ENCODE peak calls at places on chromosomes 5 and 9, in nine cellular contexts. One of them, this sample, is unnamed.

GRCh38 chr9:13268469-13268868 is 11.0 kb downstream of the MPDZ start:
- DNase-seq in AG20443: no peak
- DNase-seq in C1 segment of cervical spinal cord: no peak
- DNase-seq in mesothelial cell of epicardium: no peak
- DNase-seq in T-helper 1 cell: no peak
- DNase-seq in iris pigment epithelial cell: peak
- DNase-seq in AML-193: no peak
- DNase-seq in mesendoderm: peak
- DNase-seq in COR-L47: no peak
- DNase-seq in this sample: no peak

GRCh38 chr9:76558465-76558864 is 99.5 kb downstream of the GCNT1 start:
- DNase-seq in C1 segment of cervical spinal cord: no peak
- DNase-seq in mesothelial cell of epicardium: no peak
- DNase-seq in iris pigment epithelial cell: peak
- DNase-seq in AML-193: no peak
- DNase-seq in T-helper 1 cell: no peak
- DNase-seq in mesendoderm: no peak
- DNase-seq in AG20443: no peak
- DNase-seq in COR-L47: no peak
- DNase-seq in this sample: no peak

GRCh38 chr5:61618577-61618976 is 286.5 kb downstream of the ZSWIM6 start:
- DNase-seq in AML-193: no peak
- DNase-seq in C1 segment of cervical spinal cord: no peak
- DNase-seq in AG20443: no peak
- DNase-seq in T-helper 1 cell: no peak
- DNase-seq in mesendoderm: no peak
- DNase-seq in iris pigment epithelial cell: no peak
- DNase-seq in COR-L47: no peak
- DNase-seq in mesothelial cell of epicardium: no peak
- DNase-seq in this sample: no peak

GRCh38 chr5:11791777-11792176 is 112.5 kb downstream of the CTNND2 start:
- DNase-seq in mesendoderm: peak
- DNase-seq in COR-L47: no peak
- DNase-seq in C1 segment of cervical spinal cord: no peak
- DNase-seq in iris pigment epithelial cell: no peak
- DNase-seq in AML-193: no peak
- DNase-seq in AG20443: no peak
- DNase-seq in T-helper 1 cell: no peak
- DNase-seq in mesothelial cell of epicardium: no peak
- DNase-seq in this sample: no peak

GRCh38 chr5:171405615-171406014 is 13.8 kb upstream of the FGF18 start:
- DNase-seq in T-helper 1 cell: no peak
- DNase-seq in iris pigment epithelial cell: peak
- DNase-seq in AG20443: peak
- DNase-seq in mesothelial cell of epicardium: no peak
- DNase-seq in mesendoderm: no peak
- DNase-seq in C1 segment of cervical spinal cord: no peak
- DNase-seq in AML-193: no peak
- DNase-seq in COR-L47: no peak
- DNase-seq in this sample: no peak

GRCh38 chr9:124411514-124412227 is 3.6 kb downstream of the PSMB7 start:
- DNase-seq in AML-193: peak
- DNase-seq in T-helper 1 cell: no peak
- DNase-seq in mesothelial cell of epicardium: no peak
- DNase-seq in AG20443: peak
- DNase-seq in C1 segment of cervical spinal cord: no peak
- DNase-seq in COR-L47: no peak
- DNase-seq in iris pigment epithelial cell: peak
- DNase-seq in mesendoderm: no peak
- DNase-seq in this sample: no peak

GRCh38 chr5:173456751-173457171 is 128.5 kb upstream of the STC2 start:
- DNase-seq in T-helper 1 cell: no peak
- DNase-seq in C1 segment of cervical spinal cord: no peak
- DNase-seq in mesendoderm: no peak
- DNase-seq in AML-193: peak
- DNase-seq in AG20443: no peak
- DNase-seq in iris pigment epithelial cell: peak
- DNase-seq in COR-L47: no peak
- DNase-seq in mesothelial cell of epicardium: no peak
- DNase-seq in this sample: peak

GRCh38 chr9:113957778-113958430 is 81.8 kb downstream of the ZNF618 start:
- DNase-seq in C1 segment of cervical spinal cord: no peak
- DNase-seq in mesothelial cell of epicardium: no peak
- DNase-seq in AML-193: no peak
- DNase-seq in iris pigment epithelial cell: peak
- DNase-seq in T-helper 1 cell: no peak
- DNase-seq in AG20443: peak
- DNase-seq in mesendoderm: no peak
- DNase-seq in COR-L47: no peak
- DNase-seq in this sample: no peak

GRCh38 chr5:173303878-173304590 is 24.2 kb downstream of the STC2 start:
- DNase-seq in AML-193: no peak
- DNase-seq in mesendoderm: peak
- DNase-seq in C1 segment of cervical spinal cord: no peak
- DNase-seq in mesothelial cell of epicardium: no peak
- DNase-seq in AG20443: no peak
- DNase-seq in T-helper 1 cell: no peak
- DNase-seq in iris pigment epithelial cell: peak
- DNase-seq in COR-L47: no peak
- DNase-seq in this sample: no peak

GRCh38 chr9:135048046-135048757 is 39.3 kb upstream of the OLFM1 start:
- DNase-seq in mesothelial cell of epicardium: no peak
- DNase-seq in T-helper 1 cell: no peak
- DNase-seq in C1 segment of cervical spinal cord: no peak
- DNase-seq in AML-193: no peak
- DNase-seq in mesendoderm: no peak
- DNase-seq in iris pigment epithelial cell: no peak
- DNase-seq in AG20443: no peak
- DNase-seq in COR-L47: no peak
- DNase-seq in this sample: no peak

GRCh38 chr5:132854301-132854700 is 12.0 kb downstream of the GDF9 start:
- DNase-seq in COR-L47: no peak
- DNase-seq in T-helper 1 cell: no peak
- DNase-seq in iris pigment epithelial cell: no peak
- DNase-seq in mesendoderm: peak
- DNase-seq in AG20443: no peak
- DNase-seq in mesothelial cell of epicardium: no peak
- DNase-seq in C1 segment of cervical spinal cord: no peak
- DNase-seq in AML-193: no peak
- DNase-seq in this sample: no peak

GRCh38 chr5:133032852-133033742 is 6.7 kb upstream of the ZCCHC10 start:
- DNase-seq in C1 segment of cervical spinal cord: no peak
- DNase-seq in AG20443: peak
- DNase-seq in AML-193: no peak
- DNase-seq in mesothelial cell of epicardium: no peak
- DNase-seq in T-helper 1 cell: no peak
- DNase-seq in iris pigment epithelial cell: peak
- DNase-seq in mesendoderm: peak
- DNase-seq in COR-L47: no peak
- DNase-seq in this sample: no peak

GRCh38 chr5:86880785-86881492 is 263.2 kb downstream of the COX7C start:
- DNase-seq in AML-193: peak
- DNase-seq in COR-L47: peak
- DNase-seq in iris pigment epithelial cell: peak
- DNase-seq in T-helper 1 cell: peak
- DNase-seq in mesendoderm: peak
- DNase-seq in mesothelial cell of epicardium: no peak
- DNase-seq in AG20443: peak
- DNase-seq in C1 segment of cervical spinal cord: peak
- DNase-seq in this sample: peak

GRCh38 chr5:94853122-94853521 is 234.7 kb downstream of the SLF1 start:
- DNase-seq in T-helper 1 cell: no peak
- DNase-seq in COR-L47: no peak
- DNase-seq in iris pigment epithelial cell: no peak
- DNase-seq in mesothelial cell of epicardium: no peak
- DNase-seq in C1 segment of cervical spinal cord: no peak
- DNase-seq in mesendoderm: no peak
- DNase-seq in AML-193: no peak
- DNase-seq in AG20443: no peak
- DNase-seq in this sample: no peak

GRCh38 chr9:89738137-89738932 is 133.5 kb downstream of the GADD45G start:
- DNase-seq in COR-L47: no peak
- DNase-seq in AG20443: no peak
- DNase-seq in iris pigment epithelial cell: peak
- DNase-seq in T-helper 1 cell: no peak
- DNase-seq in AML-193: no peak
- DNase-seq in mesothelial cell of epicardium: no peak
- DNase-seq in C1 segment of cervical spinal cord: no peak
- DNase-seq in mesendoderm: peak
- DNase-seq in this sample: no peak

GRCh38 chr5:145797336-145797735 is 37.8 kb downstream of the PRELID2 start:
- DNase-seq in C1 segment of cervical spinal cord: no peak
- DNase-seq in mesothelial cell of epicardium: no peak
- DNase-seq in COR-L47: no peak
- DNase-seq in AML-193: no peak
- DNase-seq in mesendoderm: peak
- DNase-seq in iris pigment epithelial cell: peak
- DNase-seq in T-helper 1 cell: peak
- DNase-seq in AG20443: no peak
- DNase-seq in this sample: no peak

GRCh38 chr5:956941-957729 is 51.5 kb upstream of the NKD2 start:
- DNase-seq in iris pigment epithelial cell: peak
- DNase-seq in T-helper 1 cell: peak
- DNase-seq in COR-L47: no peak
- DNase-seq in mesothelial cell of epicardium: no peak
- DNase-seq in mesendoderm: peak
- DNase-seq in AML-193: peak
- DNase-seq in C1 segment of cervical spinal cord: no peak
- DNase-seq in AG20443: peak
- DNase-seq in this sample: no peak

This sample was measured in HL-60.